ENCODE peak calls at places on chromosome 7, in six cellular contexts. One of them, this sample, is unnamed.

GRCh38 chr7:66615699-66616098 is 13.0 kb upstream of the KCTD7 start:
- DNase-seq in HCT116: no peak
- DNase-seq in Caco-2: no peak
- DNase-seq in CD8-positive, alpha-beta T cell: no peak
- DNase-seq in CD8-positive, alpha-beta memory T cell: no peak
- DNase-seq in fibroblast of lung: no peak
- DNase-seq in this sample: no peak

GRCh38 chr7:25596443-25596842 is 368.2 kb upstream of the NPVF start:
- DNase-seq in CD8-positive, alpha-beta T cell: no peak
- DNase-seq in Caco-2: no peak
- DNase-seq in CD8-positive, alpha-beta memory T cell: no peak
- DNase-seq in HCT116: no peak
- DNase-seq in fibroblast of lung: no peak
- DNase-seq in this sample: no peak

GRCh38 chr7:100446040-100446439 is 9.7 kb upstream of the PPP1R35 start:
- DNase-seq in fibroblast of lung: peak; percentile 57
- DNase-seq in Caco-2: no peak
- DNase-seq in CD8-positive, alpha-beta memory T cell: no peak
- DNase-seq in HCT116: no peak
- DNase-seq in CD8-positive, alpha-beta T cell: no peak
- DNase-seq in this sample: no peak

GRCh38 chr7:50531401-50531906 is 33.8 kb downstream of the DDC start:
- DNase-seq in fibroblast of lung: no peak
- DNase-seq in CD8-positive, alpha-beta memory T cell: no peak
- DNase-seq in CD8-positive, alpha-beta T cell: no peak
- DNase-seq in Caco-2: peak; percentile 87
- DNase-seq in HCT116: peak; percentile 73
- DNase-seq in this sample: no peak

GRCh38 chr7:130912086-130912909 is 178.3 kb upstream of the KLF14 start:
- DNase-seq in CD8-positive, alpha-beta memory T cell: no peak
- DNase-seq in fibroblast of lung: peak; percentile 84
- DNase-seq in CD8-positive, alpha-beta T cell: no peak
- DNase-seq in Caco-2: no peak
- DNase-seq in HCT116: no peak
- DNase-seq in this sample: peak; percentile 72

GRCh38 chr7:113120647-113121046 is 2.3 kb upstream of the SMIM30 start:
- DNase-seq in Caco-2: no peak
- DNase-seq in HCT116: no peak
- DNase-seq in fibroblast of lung: no peak
- DNase-seq in CD8-positive, alpha-beta T cell: no peak
- DNase-seq in CD8-positive, alpha-beta memory T cell: no peak
- DNase-seq in this sample: no peak

GRCh38 chr7:55062106-55062499 is 43.3 kb downstream of the EGFR start:
- DNase-seq in fibroblast of lung: no peak
- DNase-seq in HCT116: no peak
- DNase-seq in Caco-2: no peak
- DNase-seq in CD8-positive, alpha-beta T cell: no peak
- DNase-seq in CD8-positive, alpha-beta memory T cell: no peak
- DNase-seq in this sample: no peak

GRCh38 chr7:101598981-101599681 is 30.0 kb downstream of the MYL10 start:
- DNase-seq in CD8-positive, alpha-beta memory T cell: no peak
- DNase-seq in Caco-2: peak; percentile 52
- DNase-seq in fibroblast of lung: peak; percentile 12
- DNase-seq in CD8-positive, alpha-beta T cell: no peak
- DNase-seq in HCT116: no peak
- DNase-seq in this sample: no peak

GRCh38 chr7:8441602-8442294 is 8.3 kb downstream of the NXPH1 start:
- DNase-seq in Caco-2: no peak
- DNase-seq in fibroblast of lung: no peak
- DNase-seq in HCT116: no peak
- DNase-seq in CD8-positive, alpha-beta T cell: no peak
- DNase-seq in CD8-positive, alpha-beta memory T cell: no peak
- DNase-seq in this sample: no peak

GRCh38 chr7:151410405-151411390 is 860 bp upstream of the WDR86 start:
- DNase-seq in HCT116: no peak
- DNase-seq in fibroblast of lung: peak; percentile 39
- DNase-seq in CD8-positive, alpha-beta T cell: no peak
- DNase-seq in CD8-positive, alpha-beta memory T cell: peak; percentile 37
- DNase-seq in Caco-2: peak; percentile 29
- DNase-seq in this sample: peak; percentile 72

GRCh38 chr7:130381468-130382312 is 1.4 kb downstream of the CPA1 start:
- DNase-seq in CD8-positive, alpha-beta T cell: no peak
- DNase-seq in HCT116: no peak
- DNase-seq in fibroblast of lung: no peak
- DNase-seq in Caco-2: no peak
- DNase-seq in CD8-positive, alpha-beta memory T cell: no peak
- DNase-seq in this sample: no peak

GRCh38 chr7:76011437-76011836 is 17.0 kb upstream of the TMEM120A start:
- DNase-seq in CD8-positive, alpha-beta T cell: no peak
- DNase-seq in CD8-positive, alpha-beta memory T cell: no peak
- DNase-seq in fibroblast of lung: peak; percentile 93
- DNase-seq in Caco-2: no peak
- DNase-seq in HCT116: no peak
- DNase-seq in this sample: peak; percentile 86

GRCh38 chr7:2544541-2545188 is 10.7 kb downstream of the BRAT1 start:
- DNase-seq in CD8-positive, alpha-beta T cell: no peak
- DNase-seq in Caco-2: no peak
- DNase-seq in HCT116: no peak
- DNase-seq in CD8-positive, alpha-beta memory T cell: no peak
- DNase-seq in fibroblast of lung: no peak
- DNase-seq in this sample: no peak

GRCh38 chr7:3218561-3219225 is 82.4 kb upstream of the SDK1 start:
- DNase-seq in HCT116: no peak
- DNase-seq in CD8-positive, alpha-beta memory T cell: no peak
- DNase-seq in Caco-2: peak; percentile 43
- DNase-seq in CD8-positive, alpha-beta T cell: no peak
- DNase-seq in fibroblast of lung: peak; percentile 24
- DNase-seq in this sample: no peak

GRCh38 chr7:1520574-1521234 is 9.8 kb upstream of the MAFK start:
- DNase-seq in Caco-2: peak; percentile 80
- DNase-seq in fibroblast of lung: peak; percentile 97
- DNase-seq in CD8-positive, alpha-beta memory T cell: no peak
- DNase-seq in CD8-positive, alpha-beta T cell: no peak
- DNase-seq in HCT116: peak; percentile 80
- DNase-seq in this sample: no peak

GRCh38 chr7:139118803-139119485 is 9.4 kb upstream of the ZC3HAV1 start:
- DNase-seq in Caco-2: no peak
- DNase-seq in HCT116: no peak
- DNase-seq in CD8-positive, alpha-beta T cell: no peak
- DNase-seq in CD8-positive, alpha-beta memory T cell: no peak
- DNase-seq in fibroblast of lung: peak; percentile 12
- DNase-seq in this sample: no peak

GRCh38 chr7:20786421-20786778 is 286 bp downstream of the SP8 start:
- DNase-seq in CD8-positive, alpha-beta T cell: no peak
- DNase-seq in HCT116: no peak
- DNase-seq in Caco-2: peak; percentile 45
- DNase-seq in fibroblast of lung: no peak
- DNase-seq in CD8-positive, alpha-beta memory T cell: no peak
- DNase-seq in this sample: peak; percentile 49

GRCh38 chr7:149448961-149449360 is 11.9 kb downstream of the ZNF777 start:
- DNase-seq in HCT116: no peak
- DNase-seq in CD8-positive, alpha-beta T cell: no peak
- DNase-seq in CD8-positive, alpha-beta memory T cell: no peak
- DNase-seq in Caco-2: no peak
- DNase-seq in fibroblast of lung: no peak
- DNase-seq in this sample: no peak

GRCh38 chr7:152383341-152384234 is 52.2 kb downstream of the KMT2C start:
- DNase-seq in fibroblast of lung: peak; percentile 94
- DNase-seq in CD8-positive, alpha-beta T cell: no peak
- DNase-seq in Caco-2: no peak
- DNase-seq in HCT116: no peak
- DNase-seq in CD8-positive, alpha-beta memory T cell: no peak
- DNase-seq in this sample: no peak

GRCh38 chr7:80453699-80454340 is 58.0 kb downstream of the GNAT3 start:
- DNase-seq in Caco-2: peak; percentile 13
- DNase-seq in CD8-positive, alpha-beta T cell: no peak
- DNase-seq in HCT116: peak; percentile 19
- DNase-seq in fibroblast of lung: peak; percentile 69
- DNase-seq in CD8-positive, alpha-beta memory T cell: no peak
- DNase-seq in this sample: peak; percentile 10

GRCh38 chr7:73623798-73624668 is at the start of gene MLXIPL:
- DNase-seq in CD8-positive, alpha-beta T cell: peak; percentile 14
- DNase-seq in HCT116: peak; percentile 75
- DNase-seq in fibroblast of lung: peak; percentile 25
- DNase-seq in CD8-positive, alpha-beta memory T cell: peak; percentile 39
- DNase-seq in Caco-2: peak; percentile 94
- DNase-seq in this sample: no peak

GRCh38 chr7:159026271-159027047 is 118.2 kb downstream of the VIPR2 start:
- DNase-seq in fibroblast of lung: no peak
- DNase-seq in CD8-positive, alpha-beta memory T cell: no peak
- DNase-seq in HCT116: no peak
- DNase-seq in Caco-2: no peak
- DNase-seq in CD8-positive, alpha-beta T cell: no peak
- DNase-seq in this sample: no peak

GRCh38 chr7:154380771-154381170 is 328.6 kb downstream of the DPP6 start:
- DNase-seq in CD8-positive, alpha-beta T cell: no peak
- DNase-seq in Caco-2: no peak
- DNase-seq in fibroblast of lung: no peak
- DNase-seq in CD8-positive, alpha-beta memory T cell: no peak
- DNase-seq in HCT116: no peak
- DNase-seq in this sample: no peak

GRCh38 chr7:25028370-25028971 is 48.5 kb upstream of the OSBPL3 start:
- DNase-seq in fibroblast of lung: peak; percentile 88
- DNase-seq in Caco-2: peak; percentile 46
- DNase-seq in CD8-positive, alpha-beta T cell: no peak
- DNase-seq in CD8-positive, alpha-beta memory T cell: no peak
- DNase-seq in HCT116: no peak
- DNase-seq in this sample: peak; percentile 37

GRCh38 chr7:99314504-99314903 is 11.2 kb upstream of the ARPC1A start:
- DNase-seq in CD8-positive, alpha-beta memory T cell: no peak
- DNase-seq in CD8-positive, alpha-beta T cell: no peak
- DNase-seq in fibroblast of lung: no peak
- DNase-seq in HCT116: no peak
- DNase-seq in Caco-2: no peak
- DNase-seq in this sample: no peak

GRCh38 chr7:132030883-132031282 is 474.5 kb upstream of the PODXL start:
- DNase-seq in HCT116: no peak
- DNase-seq in CD8-positive, alpha-beta memory T cell: no peak
- DNase-seq in fibroblast of lung: no peak
- DNase-seq in CD8-positive, alpha-beta T cell: no peak
- DNase-seq in Caco-2: no peak
- DNase-seq in this sample: no peak

GRCh38 chr7:134907000-134907399 is 79.3 kb upstream of the AGBL3 start:
- DNase-seq in CD8-positive, alpha-beta memory T cell: no peak
- DNase-seq in HCT116: no peak
- DNase-seq in Caco-2: no peak
- DNase-seq in fibroblast of lung: no peak
- DNase-seq in CD8-positive, alpha-beta T cell: no peak
- DNase-seq in this sample: no peak

GRCh38 chr7:43753401-43753800 is 5.1 kb upstream of the BLVRA start:
- DNase-seq in Caco-2: no peak
- DNase-seq in CD8-positive, alpha-beta memory T cell: no peak
- DNase-seq in fibroblast of lung: no peak
- DNase-seq in HCT116: no peak
- DNase-seq in CD8-positive, alpha-beta T cell: no peak
- DNase-seq in this sample: no peak

GRCh38 chr7:121038717-121039509 is 50.4 kb downstream of the CPED1 start:
- DNase-seq in CD8-positive, alpha-beta memory T cell: no peak
- DNase-seq in CD8-positive, alpha-beta T cell: no peak
- DNase-seq in Caco-2: no peak
- DNase-seq in HCT116: no peak
- DNase-seq in fibroblast of lung: no peak
- DNase-seq in this sample: no peak

GRCh38 chr7:93432130-93432529 is 142.4 kb downstream of the CALCR start:
- DNase-seq in HCT116: no peak
- DNase-seq in Caco-2: no peak
- DNase-seq in CD8-positive, alpha-beta memory T cell: no peak
- DNase-seq in fibroblast of lung: no peak
- DNase-seq in CD8-positive, alpha-beta T cell: no peak
- DNase-seq in this sample: no peak

GRCh38 chr7:93430917-93431588 is 143.5 kb downstream of the CALCR start:
- DNase-seq in HCT116: no peak
- DNase-seq in CD8-positive, alpha-beta memory T cell: no peak
- DNase-seq in fibroblast of lung: no peak
- DNase-seq in CD8-positive, alpha-beta T cell: no peak
- DNase-seq in Caco-2: no peak
- DNase-seq in this sample: no peak

GRCh38 chr7:93435791-93436190 is 138.7 kb downstream of the CALCR start:
- DNase-seq in CD8-positive, alpha-beta memory T cell: no peak
- DNase-seq in fibroblast of lung: no peak
- DNase-seq in CD8-positive, alpha-beta T cell: no peak
- DNase-seq in HCT116: no peak
- DNase-seq in Caco-2: no peak
- DNase-seq in this sample: no peak
- H3K36me3 ChIP-seq in CD8-positive, alpha-beta memory T cell: no peaks in the 10 kb centered on the region
- H3K36me3 ChIP-seq in fibroblast of lung: no peaks in the 10 kb centered on the region
- H3K36me3 ChIP-seq in CD8-positive, alpha-beta T cell: no peaks in the 10 kb centered on the region
- H3K36me3 ChIP-seq in HCT116: no peaks in the 10 kb centered on the region
- H3K36me3 ChIP-seq in Caco-2: no peaks in the 10 kb centered on the region
- H3K36me3 ChIP-seq in this sample: no peaks in the 10 kb centered on the region

DNA sequence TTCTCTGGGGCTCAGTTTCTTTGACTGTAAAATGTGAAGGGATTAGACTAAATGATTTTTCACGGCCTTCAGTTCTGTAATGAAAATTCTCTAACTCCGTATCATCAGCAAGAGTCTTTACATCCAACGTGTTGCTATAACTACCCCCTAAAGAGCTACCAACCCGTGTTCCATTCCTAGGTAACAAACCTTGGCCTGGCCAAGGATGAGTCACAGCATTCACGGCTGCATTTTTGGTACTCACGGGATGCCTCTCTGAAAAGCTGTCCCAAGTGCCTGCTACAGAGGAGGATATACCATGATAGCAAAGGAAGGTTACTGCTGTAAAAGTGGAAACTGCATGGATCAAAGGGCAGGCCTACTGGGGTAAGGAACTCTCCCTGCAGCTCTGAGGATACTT is 5.9 kb downstream of the LRRC4 start:
- DNase-seq in HCT116: no peak
- DNase-seq in Caco-2: no peak
- DNase-seq in fibroblast of lung: no peak
- DNase-seq in CD8-positive, alpha-beta memory T cell: no peak
- DNase-seq in CD8-positive, alpha-beta T cell: no peak
- DNase-seq in this sample: no peak
- H3K4me3 ChIP-seq in HCT116: no peak overlapping the region
- H3K4me3 ChIP-seq in Caco-2: no peak overlapping the region
- H3K4me3 ChIP-seq in fibroblast of lung: no peak overlapping the region
- H3K4me3 ChIP-seq in CD8-positive, alpha-beta memory T cell: no peak overlapping the region
- H3K4me3 ChIP-seq in CD8-positive, alpha-beta T cell: no peak overlapping the region
- H3K4me3 ChIP-seq in this sample: no peak overlapping the region

DNA sequence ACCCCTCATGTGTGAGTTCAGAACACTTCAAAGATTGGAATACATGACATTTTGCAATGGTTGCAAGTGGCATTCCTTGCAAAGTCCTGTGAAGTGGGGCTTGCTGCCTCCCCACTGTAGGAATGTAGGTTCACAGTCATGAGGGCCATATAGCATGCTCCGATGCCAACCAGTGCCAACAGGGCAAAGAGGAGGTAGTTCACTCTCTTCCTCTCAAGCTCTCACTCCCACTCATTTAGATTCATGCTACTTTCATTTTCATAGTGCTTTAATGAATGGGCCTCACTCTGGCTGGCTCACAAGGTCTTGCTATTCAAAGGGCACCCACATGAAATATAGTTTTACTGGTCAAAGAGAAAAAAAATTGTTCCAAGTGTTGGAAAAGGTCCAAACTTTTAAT is 169.9 kb upstream of the AOAH start:
- DNase-seq in fibroblast of lung: no peak
- DNase-seq in Caco-2: no peak
- DNase-seq in CD8-positive, alpha-beta T cell: no peak
- DNase-seq in CD8-positive, alpha-beta memory T cell: no peak
- DNase-seq in HCT116: no peak
- DNase-seq in this sample: no peak
- H3K36me3 ChIP-seq in fibroblast of lung: no peaks in the 10 kb centered on the region
- H3K36me3 ChIP-seq in Caco-2: no peaks in the 10 kb centered on the region
- H3K36me3 ChIP-seq in CD8-positive, alpha-beta T cell: peaks cover 4% of the 10 kb centered on the region
- H3K36me3 ChIP-seq in CD8-positive, alpha-beta memory T cell: no peaks in the 10 kb centered on the region
- H3K36me3 ChIP-seq in HCT116: no peaks in the 10 kb centered on the region
- H3K36me3 ChIP-seq in this sample: peaks cover 4% of the 10 kb centered on the region

GRCh38 chr7:27200761-27201230 is 905 bp upstream of the HOXA13 start:
- DNase-seq in Caco-2: no peak
- DNase-seq in fibroblast of lung: no peak
- DNase-seq in CD8-positive, alpha-beta T cell: no peak
- DNase-seq in CD8-positive, alpha-beta memory T cell: no peak
- DNase-seq in HCT116: no peak
- DNase-seq in this sample: no peak
- H3K4me3 ChIP-seq in Caco-2: peak overlapping the region; percentile 59
- H3K4me3 ChIP-seq in fibroblast of lung: no peak overlapping the region
- H3K4me3 ChIP-seq in CD8-positive, alpha-beta T cell: no peak overlapping the region
- H3K4me3 ChIP-seq in CD8-positive, alpha-beta memory T cell: no peak overlapping the region
- H3K4me3 ChIP-seq in HCT116: peak overlapping the region; percentile 70
- H3K4me3 ChIP-seq in this sample: peak overlapping the region; percentile 87

This sample was measured in SJCRH30.